ENCODE peak calls at places on chromosomes 4 and X, in five cellular contexts. I is mesenchymal stem cell, L is H9, Y is mesendoderm, W is IMR-90. C is an unnamed sample. For H3K4me1, the result is how much of the 10 kb centered on the place peaks cover.

GRCh38 chr4:149164282-149164681 is 651.4 kb downstream of the IQCM start:
- DNase-seq in I (peak), L (peak), Y (peak), W (peak), C (no peak)

GRCh38 chrX:94400488-94400887 is 726.5 kb downstream of the FAM133A start:
- DNase-seq in I (no peak), L (peak), Y (peak), W (no peak), C (peak)

GRCh38 chrX:154793084-154793483 is 12.2 kb downstream of the MPP1 start:
- DNase-seq in I (no peak), L (no peak), Y (no peak), W (no peak), C (no peak)

GRCh38 chrX:44506688-44507087 is 36.0 kb downstream of the FUNDC1 start:
- DNase-seq in I (no peak), L (no peak), Y (peak), W (no peak), C (no peak)

GRCh38 chr4:118811008-118811764 is 24.7 kb downstream of the SEC24D start:
- DNase-seq in I (peak), L (no peak), Y (no peak), W (peak), C (no peak)

GRCh38 chrX:22999696-23000223 is at the start of gene DDX53:
- DNase-seq in I (no peak), L (peak), Y (no peak), W (no peak), C (no peak)

GRCh38 chr4:148061795-148062194 is 329.9 kb downstream of the ARHGAP10 start:
- DNase-seq in I (no peak), L (no peak), Y (peak), W (no peak), C (no peak)

GRCh38 chr4:152454398-152455011 is 81.4 kb downstream of the FBXW7 start:
- DNase-seq in I (peak), L (no peak), Y (no peak), W (peak), C (no peak)

GRCh38 chr4:16794816-16795445 is 103.5 kb downstream of the LDB2 start:
- DNase-seq in I (peak), L (peak), Y (peak), W (peak), C (peak)

GRCh38 chr4:41268024-41268423 is 11.3 kb downstream of the UCHL1 start:
- DNase-seq in I (no peak), L (no peak), Y (no peak), W (no peak), C (no peak)

GRCh38 chr4:140427104-140427918 is at the start of gene CLGN:
- DNase-seq in I (peak), L (peak), Y (peak), W (peak), C (peak)

GRCh38 chr4:35538807-35539206 is 705.5 kb downstream of the ARAP2 start:
- DNase-seq in I (peak), L (no peak), Y (peak), W (no peak), C (peak)

GRCh38 chr4:20356565-20356964 is 104.9 kb downstream of the SLIT2 start:
- DNase-seq in I (no peak), L (no peak), Y (no peak), W (no peak), C (no peak)

GRCh38 chrX:149392896-149393295 is 112.2 kb downstream of the IDS start:
- DNase-seq in I (peak), L (no peak), Y (no peak), W (no peak), C (no peak)

GRCh38 chrX:124208675-124209074 is 123.8 kb upstream of the TEX13D start:
- DNase-seq in I (no peak), L (no peak), Y (no peak), W (no peak), C (no peak)

GRCh38 chr4:147768113-147768512 is 36.2 kb downstream of the ARHGAP10 start:
- DNase-seq in I (peak), L (no peak), Y (no peak), W (peak), C (no peak)

GRCh38 chrX:15269618-15270521 is at the start of gene ASB9:
- DNase-seq in I (peak), L (peak), Y (peak), W (peak), C (peak)

GRCh38 chr4:159298502-159298901 is 195.6 kb downstream of the RAPGEF2 start:
- DNase-seq in I (peak), L (no peak), Y (no peak), W (peak), C (no peak)

GRCh38 chr4:152164561-152164960 is 371.3 kb downstream of the FBXW7 start:
- DNase-seq in I (no peak), L (no peak), Y (peak), W (no peak), C (peak)

GRCh38 chr4:55359397-55359916 is 13.4 kb downstream of the SRD5A3 start:
- DNase-seq in I (no peak), L (no peak), Y (no peak), W (no peak), C (no peak)

GRCh38 chrX:103685396-103685795 is 1.1 kb downstream of the MORF4L2 start:
- DNase-seq in I (peak), L (no peak), Y (no peak), W (no peak), C (no peak)

GRCh38 chr4:27594917-27595316 is 734.3 kb downstream of the STIM2 start:
- DNase-seq in I (no peak), L (no peak), Y (no peak), W (no peak), C (no peak)

GRCh38 chr4:154119317-154119716 is 330.4 kb upstream of the SFRP2 start:
- DNase-seq in I (no peak), L (peak), Y (no peak), W (no peak), C (no peak)

GRCh38 chr4:74618659-74619058 is 173.7 kb downstream of the AREG start:
- DNase-seq in I (peak), L (no peak), Y (peak), W (peak), C (no peak)

GRCh38 chr4:1693131-1693896 is 9.2 kb upstream of the FAM53A start:
- DNase-seq in I (peak), L (peak), Y (peak), W (peak), C (peak)

GRCh38 chrX:129726307-129727111 is 12.3 kb upstream of the XPNPEP2 start:
- DNase-seq in I (peak), L (peak), Y (peak), W (peak), C (peak)

GRCh38 chr4:108113229-108113628 is 55.5 kb downstream of the LEF1 start:
- DNase-seq in I (no peak), L (no peak), Y (no peak), W (no peak), C (no peak)

GRCh38 chr4:137310593-137311490 is 221.5 kb downstream of the PCDH18 start:
- DNase-seq in I (peak), L (no peak), Y (no peak), W (peak), C (no peak)

GRCh38 chr4:153341575-153342090 is 2.9 kb upstream of the MND1 start:
- DNase-seq in I (peak), L (no peak), Y (peak), W (peak), C (peak)

GRCh38 chr4:180335571-180335970 is 1907.6 kb upstream of the TENM3 start:
- DNase-seq in I (no peak), L (no peak), Y (no peak), W (no peak), C (no peak)

GRCh38 chr4:10005632-10006031 is 15.7 kb downstream of the SLC2A9 start:
- DNase-seq in I (no peak), L (no peak), Y (no peak), W (no peak), C (no peak)

GRCh38 chrX:139766545-139766983 is 58.6 kb upstream of the MCF2 start:
- DNase-seq in I (no peak), L (no peak), Y (no peak), W (no peak), C (no peak)

GRCh38 chr4:148006025-148006424 is 274.1 kb downstream of the ARHGAP10 start:
- DNase-seq in I (no peak), L (no peak), Y (no peak), W (no peak), C (no peak)

GRCh38 chrX:9308426-9308825 is 156.4 kb upstream of the TBL1X start:
- DNase-seq in I (no peak), L (no peak), Y (no peak), W (no peak), C (no peak)

GRCh38 chrX:10479508-10479907 is 140.9 kb downstream of the MID1 start:
- DNase-seq in I (no peak), L (no peak), Y (no peak), W (no peak), C (no peak)

DNA sequence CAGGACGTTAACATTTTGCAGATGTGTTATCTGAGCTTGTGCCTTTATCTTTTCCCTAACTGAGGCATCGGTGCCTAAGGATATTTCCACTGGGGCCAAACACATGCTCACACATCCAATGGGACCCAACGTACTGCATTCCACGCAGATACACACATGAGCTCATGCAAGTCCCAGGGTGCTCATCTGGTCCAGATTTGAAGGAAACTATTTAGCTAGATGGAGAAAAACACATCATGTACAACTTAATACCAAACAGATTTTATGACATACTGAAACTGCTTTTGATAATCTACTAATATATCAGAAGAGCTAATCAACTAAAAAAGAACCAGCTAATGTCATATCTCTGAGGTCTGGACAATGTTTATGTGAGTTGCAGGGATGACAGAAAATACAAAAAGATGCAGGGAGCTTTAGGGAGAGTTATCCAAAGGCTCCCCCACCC is 172.6 kb downstream of the SMIM20 start:
- DNase-seq in I (no peak), L (no peak), Y (no peak), W (no peak), C (no peak)
- H3K4me1 ChIP-seq in I (under half), L (under half), Y (under half), W (under half), C (under half)

DNA sequence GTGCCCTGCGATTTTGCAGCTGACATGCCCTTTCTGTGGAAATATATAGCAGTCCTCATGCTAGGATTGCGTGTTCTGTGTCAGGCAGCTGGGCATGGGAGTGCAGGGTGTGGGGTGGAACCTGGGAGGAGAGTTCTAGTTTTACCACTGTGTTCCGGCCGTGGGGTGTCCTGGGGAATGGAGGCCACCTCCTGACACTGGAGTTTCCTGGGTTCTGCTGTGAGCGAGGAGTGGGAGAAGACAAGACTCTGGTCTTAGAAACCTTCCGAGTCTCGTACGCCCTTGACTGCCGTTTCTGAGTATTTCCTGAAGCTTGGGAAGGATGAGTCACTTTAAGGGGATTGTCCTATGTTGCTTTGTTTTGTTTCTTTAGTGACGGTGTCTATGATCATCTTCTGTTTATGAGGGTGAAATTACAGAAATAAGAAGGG is 19.0 kb downstream of the CD99 start:
- DNase-seq in I (peak), L (no peak), Y (peak), W (peak), C (peak)
- H3K4ac ChIP-seq in I (no peak), L (no peak), Y (no peak), W (peak), C (peak)

DNA sequence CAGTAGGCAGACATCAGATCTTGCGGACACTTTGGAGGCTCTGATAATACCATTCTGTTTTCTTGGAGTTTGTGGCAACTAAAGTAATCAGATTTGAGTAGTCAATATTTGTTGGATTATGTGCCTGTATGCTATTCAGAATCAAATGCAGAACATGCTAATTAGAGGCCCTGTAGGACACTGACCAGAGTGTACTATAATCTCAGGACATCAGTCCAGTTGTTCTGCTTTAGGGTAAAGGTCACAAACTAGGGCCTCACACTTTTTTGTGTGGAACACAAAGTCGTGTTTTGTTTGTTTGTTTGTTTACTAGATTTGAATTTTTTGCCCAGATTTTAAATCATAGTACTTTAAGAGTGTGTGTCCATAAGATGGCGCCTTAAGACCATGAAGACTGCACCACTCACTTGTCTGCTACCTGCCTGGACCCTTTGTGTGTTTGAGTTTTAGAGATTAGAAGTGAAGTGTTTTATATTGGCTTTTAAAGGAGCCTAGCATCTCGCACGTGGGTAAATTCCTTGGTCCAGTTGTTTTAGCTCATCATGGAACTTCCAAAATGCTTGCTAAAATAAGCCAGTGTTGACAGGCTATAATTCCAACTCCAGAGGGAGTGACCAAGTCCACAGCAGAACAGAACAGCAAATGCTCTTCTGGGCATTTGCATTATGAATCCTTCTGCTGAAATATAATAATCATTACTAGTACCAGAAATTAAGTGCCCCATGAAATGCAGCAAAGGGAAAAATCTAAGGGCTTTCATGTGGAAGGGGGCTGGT is 34.7 kb downstream of the IL13RA1 start:
- DNase-seq in I (no peak), L (no peak), Y (no peak), W (no peak), C (no peak)
- H3K4me1 ChIP-seq in I (under half), L (under half), Y (under half), W (under half), C (under half)

DNA sequence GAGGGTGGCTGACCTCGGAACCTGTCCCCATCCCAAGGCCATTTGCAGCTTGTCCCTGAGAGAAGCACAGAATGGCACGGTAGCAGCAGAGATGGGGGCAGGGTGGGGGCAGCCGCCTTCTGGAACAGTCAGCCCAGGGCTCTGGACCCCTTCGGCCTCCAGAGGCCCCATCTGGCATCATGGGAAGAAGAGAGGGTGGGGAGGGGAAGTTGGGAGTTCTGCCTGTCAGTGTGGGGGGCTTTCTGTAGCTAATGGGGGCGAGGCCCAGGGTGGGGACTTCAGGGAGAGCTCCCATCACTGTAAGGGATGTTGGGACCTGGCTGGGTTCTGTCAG is 62.9 kb upstream of the ADRA2C start:
- DNase-seq in I (no peak), L (no peak), Y (no peak), W (no peak), C (no peak)
- H3K4ac ChIP-seq in I (no peak), L (no peak), Y (no peak), W (no peak), C (no peak)

GRCh38 chrX:32010948-32011347 is 939.1 kb upstream of the FTHL17 start:
- DNase-seq in I (no peak), L (no peak), Y (no peak), W (no peak), C (no peak)
- H3K4me1 ChIP-seq in I (under half), L (under half), Y (under half), W (under half), C (under half)

DNA sequence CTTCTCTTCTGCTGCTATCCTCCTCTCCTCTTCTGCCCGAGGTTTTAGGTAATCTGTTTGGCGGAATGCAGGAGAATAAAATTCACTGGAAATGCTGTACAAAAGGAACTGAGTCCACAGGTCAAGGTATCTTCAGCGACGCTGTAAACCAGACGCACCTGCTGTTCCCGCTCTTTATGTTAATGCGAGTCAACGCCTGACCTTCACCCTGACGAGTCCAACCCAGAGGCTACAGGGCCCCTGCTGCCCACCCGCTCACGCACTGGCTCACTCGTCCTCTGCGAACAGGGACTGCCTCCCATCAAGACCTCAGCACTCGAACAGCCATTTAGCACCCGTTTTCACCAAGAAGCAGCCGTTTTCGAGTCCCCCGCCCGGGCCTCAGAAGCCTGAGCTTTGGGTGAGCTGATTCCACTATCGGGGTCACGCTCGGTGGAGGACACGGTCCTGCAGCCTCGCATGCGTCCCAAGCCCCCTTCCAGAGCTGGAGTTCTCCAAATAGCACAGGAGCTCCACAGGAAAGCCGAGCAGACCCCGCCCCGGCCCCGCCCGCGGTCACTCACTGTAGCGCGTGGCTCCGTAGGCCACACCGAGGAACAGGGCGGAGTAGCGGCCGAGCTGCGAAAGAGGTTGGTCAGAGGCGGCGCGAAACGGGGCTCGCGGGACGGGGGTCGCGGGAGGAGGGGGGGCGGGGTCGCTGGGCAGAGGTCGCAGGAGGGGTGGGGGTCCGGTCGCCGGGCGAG is 556 bp downstream of the ATP5ME start:
- DNase-seq in I (peak), L (no peak), Y (no peak), W (no peak), C (no peak)
- H3K4ac ChIP-seq in I (peak), L (no peak), Y (peak), W (peak), C (peak)

DNA sequence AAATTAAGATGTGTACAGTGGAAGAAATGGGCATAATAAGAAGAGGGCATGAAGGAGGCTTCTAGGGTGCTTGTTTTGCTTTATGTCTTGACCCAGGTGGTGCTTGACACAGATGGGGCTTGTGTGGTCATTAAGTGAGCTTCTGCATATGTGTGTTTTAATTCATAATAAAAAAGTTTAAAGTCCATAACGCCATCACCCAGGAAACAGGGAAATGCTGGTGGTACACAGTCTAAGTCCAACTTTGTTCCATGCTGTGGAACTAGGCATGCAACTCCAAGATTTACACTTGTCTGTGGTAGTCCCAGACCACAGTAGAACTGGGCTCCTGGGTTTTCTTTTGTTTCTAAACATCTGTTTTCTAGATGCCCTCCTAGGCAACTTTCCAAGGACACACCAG is 511.9 kb downstream of the MID1IP1 start:
- DNase-seq in I (no peak), L (no peak), Y (no peak), W (no peak), C (no peak)
- H3K4me1 ChIP-seq in I (under half), L (under half), Y (under half), W (under half), C (under half)